ENCODE peak calls at places on chromosomes 2 and 18, in eight cellular contexts. J, D, I, K, U, X, G and M are unnamed samples.

GRCh38 chr2:235244497-235245215 is 249.2 kb upstream of the AGAP1 start:
- DNase-seq in J (no peak), D (no peak), I (no peak), K (no peak), U (no peak), X (no peak), G (no peak), M (no peak)

GRCh38 chr2:173990970-173991819 is 26.0 kb upstream of the SP3 start:
- DNase-seq in J (no peak), D (peak; percentile 63), I (no peak), K (peak; percentile 94), U (peak; percentile 66), X (peak; percentile 90), G (peak; percentile 85), M (no peak)

GRCh38 chr2:133848111-133848649 is 279.9 kb upstream of the NCKAP5 start:
- DNase-seq in J (no peak), D (no peak), I (no peak), K (no peak), U (no peak), X (no peak), G (no peak), M (no peak)

GRCh38 chr2:20933692-20934091 is 110.2 kb downstream of the APOB start:
- DNase-seq in J (no peak), D (no peak), I (no peak), K (no peak), U (no peak), X (no peak), G (no peak), M (no peak)

GRCh38 chr2:86443601-86444000 is 2.4 kb downstream of the KDM3A start:
- DNase-seq in J (no peak), D (no peak), I (no peak), K (no peak), U (no peak), X (no peak), G (no peak), M (no peak)

GRCh38 chr2:16314691-16315457 is 350.8 kb downstream of the CYRIA start:
- DNase-seq in J (no peak), D (no peak), I (no peak), K (no peak), U (no peak), X (no peak), G (no peak), M (no peak)

GRCh38 chr2:64873472-64873924 is 115.7 kb upstream of the SLC1A4 start:
- DNase-seq in J (peak; percentile 98), D (no peak), I (peak; percentile 92), K (peak; percentile 54), U (peak; percentile 84), X (peak; percentile 89), G (peak; percentile 78), M (peak; percentile 83)

GRCh38 chr2:209661286-209661685 is 110.3 kb upstream of the UNC80 start:
- DNase-seq in J (no peak), D (no peak), I (peak; percentile 35), K (no peak), U (no peak), X (no peak), G (no peak), M (no peak)

GRCh38 chr2:1617425-1618021 is 126.8 kb downstream of the PXDN start:
- DNase-seq in J (no peak), D (no peak), I (no peak), K (no peak), U (peak; percentile 80), X (no peak), G (no peak), M (no peak)

GRCh38 chr2:148914463-148914862 is 39.4 kb downstream of the KIF5C start:
- DNase-seq in J (no peak), D (no peak), I (no peak), K (no peak), U (no peak), X (no peak), G (no peak), M (no peak)

GRCh38 chr2:39289609-39290008 is 45.8 kb upstream of the CDKL4 start:
- DNase-seq in J (no peak), D (no peak), I (no peak), K (no peak), U (no peak), X (no peak), G (no peak), M (no peak)

DNA sequence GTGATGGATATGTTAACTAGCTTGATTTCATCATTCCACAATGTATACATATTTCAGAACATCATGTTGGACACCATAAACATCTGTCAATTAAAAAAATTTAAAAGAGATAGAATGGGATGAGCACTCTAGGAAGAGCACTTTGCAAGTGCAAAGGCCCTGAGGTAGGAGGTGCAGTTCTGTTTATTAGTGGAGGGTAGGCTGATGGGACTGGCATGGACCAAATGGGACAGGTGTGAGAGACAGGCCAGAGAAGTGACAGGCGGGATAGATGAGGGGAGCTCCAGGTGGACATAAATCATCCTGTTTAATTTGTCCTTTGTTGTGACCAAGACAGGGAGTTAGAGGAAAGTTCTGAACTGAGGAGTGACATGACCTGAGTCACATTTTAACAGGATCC is 477.9 kb downstream of the TSN start:
- DNase-seq in J (no peak), D (no peak), I (no peak), K (no peak), U (no peak), X (no peak), G (no peak), M (no peak)
- TF ChIP-seq CTCF in J (no peak), D (no peak), I (no peak), K (no peak), U (no peak), X (no peak), G (no peak), M (no peak)

GRCh38 chr2:140695163-140695562 is 1435.7 kb downstream of the LRP1B start:
- DNase-seq in J (no peak), D (no peak), I (no peak), K (peak; percentile 92), U (no peak), X (no peak), G (no peak), M (no peak)

GRCh38 chr2:140698736-140699135 is 1432.1 kb downstream of the LRP1B start:
- DNase-seq in J (no peak), D (no peak), I (no peak), K (peak; percentile 8), U (no peak), X (no peak), G (no peak), M (no peak)

GRCh38 chr2:140696449-140696848 is 1434.4 kb downstream of the LRP1B start:
- DNase-seq in J (no peak), D (no peak), I (no peak), K (no peak), U (no peak), X (no peak), G (no peak), M (no peak)
- TF ChIP-seq CTCF in J (no peak), D (no peak), I (no peak), K (no peak), U (no peak), X (no peak), G (no peak), M (no peak)

GRCh38 chr2:241298554-241299165 is 16.8 kb downstream of the HDLBP start:
- DNase-seq in J (no peak), D (no peak), I (no peak), K (no peak), U (no peak), X (no peak), G (no peak), M (no peak)

GRCh38 chr2:241291977-241292376 is 23.5 kb downstream of the HDLBP start:
- DNase-seq in J (no peak), D (no peak), I (no peak), K (no peak), U (no peak), X (no peak), G (no peak), M (no peak)

GRCh38 chr2:241296767-241297166 is 18.7 kb downstream of the HDLBP start:
- DNase-seq in J (no peak), D (no peak), I (no peak), K (no peak), U (no peak), X (no peak), G (no peak), M (no peak)

GRCh38 chr2:241291152-241291551 is 24.3 kb downstream of the HDLBP start:
- DNase-seq in J (no peak), D (no peak), I (no peak), K (no peak), U (no peak), X (no peak), G (no peak), M (no peak)

DNA sequence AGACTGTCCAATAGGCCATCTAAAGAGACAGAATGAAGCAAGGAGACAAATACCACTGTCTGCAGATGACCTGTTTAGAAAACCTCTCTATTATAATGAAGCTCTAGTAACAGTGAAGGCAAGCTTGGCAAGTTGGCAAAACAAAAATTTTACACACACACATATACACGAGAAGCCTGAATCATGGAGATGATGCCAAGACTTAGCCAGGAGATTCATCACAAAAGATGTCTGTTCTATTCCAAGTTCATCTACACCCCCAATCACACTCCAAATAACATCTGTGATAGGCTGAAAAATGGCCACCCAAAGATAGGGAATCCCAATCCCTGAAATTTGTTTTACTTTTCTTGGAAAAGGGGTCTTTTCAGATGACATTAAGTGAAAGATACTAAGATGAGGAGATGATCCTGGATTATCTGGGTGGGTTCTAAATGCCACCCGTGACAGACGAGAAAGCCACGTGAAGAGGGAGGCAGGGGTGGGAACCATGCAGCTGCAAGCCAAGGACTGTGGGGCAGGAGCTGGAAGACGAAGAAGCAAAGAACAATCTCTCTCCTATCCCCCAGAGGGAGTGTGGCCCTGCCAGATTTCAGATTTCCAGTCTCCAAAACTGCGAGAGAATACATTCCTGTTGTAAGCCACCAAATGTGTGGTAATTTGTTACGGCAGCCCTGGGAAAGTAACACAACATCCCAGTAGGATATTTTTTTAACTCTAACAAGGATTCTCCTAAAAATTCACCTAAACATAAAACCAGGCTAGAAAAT is 20.0 kb downstream of the HDLBP start:
- DNase-seq in J (no peak), D (no peak), I (no peak), K (peak; percentile 60), U (no peak), X (no peak), G (no peak), M (no peak)
- TF ChIP-seq CTCF in J (no peak), D (no peak), I (no peak), K (peak; percentile 12), U (no peak), X (no peak), G (no peak), M (no peak)

GRCh38 chr18:68925268-68925667 is 127.4 kb downstream of the CCDC102B start:
- DNase-seq in J (no peak), D (no peak), I (no peak), K (peak; percentile 2), U (no peak), X (no peak), G (no peak), M (no peak)
- TF ChIP-seq CTCF in J (no peak), D (peak; percentile 30), I (no peak), K (peak; percentile 13), U (no peak), X (no peak), G (peak; percentile 45), M (peak; percentile 53)

GRCh38 chr2:4792126-4792525 is 900.1 kb upstream of the SOX11 start:
- DNase-seq in J (no peak), D (no peak), I (no peak), K (no peak), U (no peak), X (no peak), G (no peak), M (no peak)

GRCh38 chr2:4791488-4791887 is 900.7 kb upstream of the SOX11 start:
- DNase-seq in J (no peak), D (no peak), I (no peak), K (no peak), U (no peak), X (no peak), G (no peak), M (no peak)
- TF ChIP-seq CTCF in J (no peak), D (no peak), I (no peak), K (no peak), U (no peak), X (no peak), G (no peak), M (no peak)